ENCODE peak calls at places on chromosomes 4 and X, in ten cellular contexts. O is AG09309; E is HT1080; Z is A172; K is Right ventricle myocardium superior; M is brain microvascular endothelial cell; W is keratinocyte; G is T-cell; T is GM23338; Y is CD8-positive, alpha-beta T cell. L is an unnamed sample.

GRCh38 chr4:26420438-26420837 is 69.8 kb downstream of the CCKAR start:
- DNase-seq in O (no peak), E (no peak), Z (no peak), K (no peak), M (peak; percentile 43), W (no peak), G (no peak), T (no peak), Y (no peak), L (no peak)

GRCh38 chrX:133649659-133650058 is 234.4 kb upstream of the GPC4 start:
- DNase-seq in O (no peak), E (no peak), Z (no peak), K (no peak), M (no peak), W (no peak), G (no peak), T (peak; percentile 79), Y (no peak), L (no peak)

GRCh38 chrX:46831620-46832327 is 5.1 kb upstream of the RP2 start:
- DNase-seq in O (no peak), E (peak; percentile 65), Z (peak; percentile 1), K (no peak), M (peak; percentile 26), W (peak; percentile 50), G (no peak), T (no peak), Y (no peak), L (no peak)

GRCh38 chr4:181301735-181302380 is 941.3 kb upstream of the TENM3 start:
- DNase-seq in O (peak; percentile 3), E (peak; percentile 52), Z (peak; percentile 57), K (peak; percentile 43), M (peak; percentile 11), W (no peak), G (no peak), T (peak; percentile 83), Y (no peak), L (no peak)

GRCh38 chrX:75303795-75304194 is 29.9 kb downstream of the UPRT start:
- DNase-seq in O (peak; percentile 39), E (no peak), Z (peak; percentile 8), K (no peak), M (peak; percentile 58), W (no peak), G (no peak), T (no peak), Y (no peak), L (no peak)

GRCh38 chr4:3283916-3284315 is 8.9 kb upstream of the RGS12 start:
- DNase-seq in O (no peak), E (peak; percentile 30), Z (peak; percentile 34), K (no peak), M (no peak), W (peak; percentile 25), G (no peak), T (no peak), Y (no peak), L (peak; percentile 62)

GRCh38 chr4:188658958-188659522 is 519.8 kb downstream of the TRIML1 start:
- DNase-seq in O (no peak), E (no peak), Z (no peak), K (peak; percentile 42), M (no peak), W (no peak), G (no peak), T (peak; percentile 72), Y (no peak), L (no peak)

GRCh38 chr4:26323807-26324206 is 3.0 kb downstream of the RBPJ start:
- DNase-seq in O (peak; percentile 41), E (no peak), Z (no peak), K (no peak), M (no peak), W (no peak), G (no peak), T (no peak), Y (no peak), L (no peak)

GRCh38 chr4:110586137-110586850 is 36.6 kb downstream of the PITX2 start:
- DNase-seq in O (peak; percentile 46), E (peak; percentile 60), Z (peak; percentile 63), K (no peak), M (peak; percentile 48), W (no peak), G (no peak), T (peak; percentile 79), Y (no peak), L (no peak)

GRCh38 chr4:52560844-52561280 is 98.2 kb downstream of the USP46 start:
- DNase-seq in O (peak; percentile 70), E (no peak), Z (no peak), K (no peak), M (peak; percentile 74), W (peak; percentile 73), G (no peak), T (no peak), Y (no peak), L (no peak)

GRCh38 chrX:38233891-38234807 is 13.5 kb upstream of the SRPX start:
- DNase-seq in O (peak; percentile 37), E (peak; percentile 85), Z (peak; percentile 70), K (no peak), M (peak; percentile 44), W (no peak), G (no peak), T (peak; percentile 2), Y (no peak), L (no peak)

GRCh38 chrX:106177106-106177981 is 9.2 kb downstream of the PWWP3B start:
- DNase-seq in O (no peak), E (peak; percentile 54), Z (no peak), K (peak; percentile 71), M (peak; percentile 61), W (no peak), G (no peak), T (peak; percentile 85), Y (no peak), L (no peak)

GRCh38 chr4:60605651-60606354 is 594.3 kb upstream of the ADGRL3 start:
- DNase-seq in O (peak; percentile 56), E (no peak), Z (no peak), K (no peak), M (peak; percentile 53), W (no peak), G (no peak), T (no peak), Y (no peak), L (no peak)

GRCh38 chr4:33160126-33160525 is 2440.0 kb downstream of the PCDH7 start:
- DNase-seq in O (peak; percentile 16), E (peak; percentile 10), Z (peak; percentile 31), K (no peak), M (peak; percentile 5), W (no peak), G (no peak), T (peak; percentile 53), Y (no peak), L (no peak)

GRCh38 chrX:74383611-74384010 is 37.7 kb upstream of the SLC16A2 start:
- DNase-seq in O (peak; percentile 16), E (peak; percentile 61), Z (peak; percentile 32), K (no peak), M (peak; percentile 35), W (no peak), G (no peak), T (peak; percentile 58), Y (peak; percentile 10), L (no peak)

GRCh38 chrX:154546354-154547244 is at the start of gene G6PD:
- DNase-seq in O (no peak), E (no peak), Z (peak; percentile 64), K (peak; percentile 84), M (no peak), W (no peak), G (peak; percentile 78), T (peak; percentile 72), Y (peak; percentile 77), L (no peak)

GRCh38 chr4:140149851-140150635 is 3.9 kb downstream of the MAML3 start:
- DNase-seq in O (no peak), E (peak; percentile 74), Z (peak; percentile 41), K (peak; percentile 80), M (peak; percentile 57), W (no peak), G (peak; percentile 70), T (peak; percentile 86), Y (peak; percentile 71), L (peak; percentile 92)

GRCh38 chr4:77007358-77008230 is 58.0 kb downstream of the SEPTIN11 start:
- DNase-seq in O (no peak), E (peak; percentile 75), Z (peak; percentile 50), K (no peak), M (peak; percentile 87), W (no peak), G (peak; percentile 22), T (peak; percentile 52), Y (peak; percentile 21), L (no peak)

GRCh38 chr4:122584517-122584916 is 36.3 kb downstream of the IL21 start:
- DNase-seq in O (peak; percentile 64), E (peak; percentile 87), Z (peak; percentile 68), K (no peak), M (peak; percentile 71), W (no peak), G (no peak), T (no peak), Y (no peak), L (no peak)

GRCh38 chr4:175951794-175952193 is 113.8 kb upstream of the WDR17 start:
- DNase-seq in O (no peak), E (peak; percentile 55), Z (peak; percentile 34), K (no peak), M (no peak), W (no peak), G (no peak), T (no peak), Y (no peak), L (no peak)

GRCh38 chr4:8769645-8770517 is 101.8 kb downstream of the HMX1 start:
- DNase-seq in O (no peak), E (no peak), Z (peak; percentile 9), K (peak; percentile 33), M (no peak), W (no peak), G (no peak), T (no peak), Y (no peak), L (peak; percentile 78)

GRCh38 chr4:78481180-78481579 is 70.4 kb upstream of the ANXA3 start:
- DNase-seq in O (peak; percentile 86), E (peak; percentile 74), Z (peak; percentile 50), K (no peak), M (peak; percentile 48), W (peak; percentile 46), G (no peak), T (no peak), Y (no peak), L (no peak)